ENCODE peak calls at places on chromosome 6, in five cellular contexts. J, B, Y, C and I are unnamed samples.

GRCh38 chr6:53543341-53544010 is 1.4 kb downstream of the GCLC start:
- DNase-seq in J (no peak), B (peak; percentile 89), Y (no peak), C (peak; percentile 53), I (peak; percentile 26)

GRCh38 chr6:142839686-142840040 is 105.3 kb downstream of the HIVEP2 start:
- DNase-seq in J (no peak), B (no peak), Y (no peak), C (peak; percentile 15), I (no peak)

GRCh38 chr6:7035837-7036249 is 71.9 kb upstream of the RREB1 start:
- DNase-seq in J (no peak), B (no peak), Y (no peak), C (no peak), I (peak; percentile 44)

GRCh38 chr6:52285174-52286068 is 879 bp upstream of the MCM3 start:
- DNase-seq in J (no peak), B (peak; percentile 17), Y (no peak), C (no peak), I (no peak)

GRCh38 chr6:47041741-47042140 is 391 bp downstream of the ADGRF1 start:
- DNase-seq in J (no peak), B (no peak), Y (no peak), C (no peak), I (no peak)

GRCh38 chr6:155171747-155172191 is 92.0 kb upstream of the CLDN20 start:
- DNase-seq in J (no peak), B (peak; percentile 69), Y (no peak), C (peak; percentile 30), I (no peak)

GRCh38 chr6:31882344-31882743 is 3.5 kb upstream of the SLC44A4 start:
- DNase-seq in J (no peak), B (peak; percentile 59), Y (no peak), C (peak; percentile 26), I (no peak)

GRCh38 chr6:121826156-121826810 is 390.8 kb downstream of the GJA1 start:
- DNase-seq in J (no peak), B (peak; percentile 95), Y (no peak), C (peak; percentile 80), I (peak; percentile 72)

GRCh38 chr6:11354019-11354418 is 121.6 kb upstream of the NEDD9 start:
- DNase-seq in J (no peak), B (peak; percentile 58), Y (no peak), C (peak; percentile 78), I (no peak)

GRCh38 chr6:136362421-136363090 is 72.9 kb upstream of the BCLAF1 start:
- DNase-seq in J (no peak), B (no peak), Y (no peak), C (peak; percentile 4), I (no peak)

GRCh38 chr6:132388291-132388690 is 13.0 kb downstream of the MOXD1 start:
- DNase-seq in J (no peak), B (no peak), Y (no peak), C (no peak), I (no peak)

GRCh38 chr6:32244270-32244669 is 20.4 kb upstream of the NOTCH4 start:
- DNase-seq in J (no peak), B (no peak), Y (no peak), C (no peak), I (no peak)

GRCh38 chr6:56795852-56796532 is 153.3 kb upstream of the DST start:
- DNase-seq in J (no peak), B (peak; percentile 43), Y (no peak), C (peak; percentile 68), I (no peak)

GRCh38 chr6:80457044-80457933 is 350.8 kb downstream of the BCKDHB start:
- DNase-seq in J (no peak), B (peak; percentile 98), Y (no peak), C (peak; percentile 94), I (peak; percentile 4)

GRCh38 chr6:146913842-146914562 is 290.2 kb upstream of the STXBP5 start:
- DNase-seq in J (peak; percentile 89), B (peak; percentile 99), Y (peak; percentile 65), C (peak; percentile 99), I (peak; percentile 98)

GRCh38 chr6:28940859-28941680 is 17.3 kb upstream of the TRIM27 start:
- DNase-seq in J (peak; percentile 80), B (peak; percentile 88), Y (peak; percentile 83), C (peak; percentile 94), I (peak; percentile 92)

GRCh38 chr6:82841309-82841708 is 224.3 kb downstream of the UBE3D start:
- DNase-seq in J (peak; percentile 31), B (no peak), Y (no peak), C (no peak), I (peak; percentile 52)

GRCh38 chr6:33295621-33296369 is 2.9 kb downstream of the RGL2 start:
- DNase-seq in J (no peak), B (no peak), Y (no peak), C (no peak), I (no peak)

GRCh38 chr6:49552596-49552995 is 2.1 kb downstream of the C6orf141 start:
- DNase-seq in J (no peak), B (no peak), Y (peak; percentile 14), C (no peak), I (peak; percentile 26)

GRCh38 chr6:28537509-28538140 is 11.9 kb downstream of the GPX5 start:
- DNase-seq in J (peak; percentile 78), B (peak; percentile 4), Y (no peak), C (no peak), I (peak; percentile 95)

GRCh38 chr6:17281100-17281496 is at the start of gene RBM24:
- DNase-seq in J (peak; percentile 65), B (peak; percentile 79), Y (peak; percentile 78), C (peak; percentile 87), I (peak; percentile 89)

GRCh38 chr6:160523223-160523622 is 140.9 kb downstream of the LPA start:
- DNase-seq in J (no peak), B (no peak), Y (no peak), C (no peak), I (peak; percentile 7)

GRCh38 chr6:15443119-15443518 is 197.2 kb downstream of the JARID2 start:
- DNase-seq in J (no peak), B (peak; percentile 94), Y (no peak), C (peak; percentile 95), I (no peak)

GRCh38 chr6:10210052-10210451 is 204.8 kb downstream of the TFAP2A start:
- DNase-seq in J (no peak), B (no peak), Y (no peak), C (no peak), I (no peak)

GRCh38 chr6:107666084-107666981 is 157.8 kb downstream of the SCML4 start:
- DNase-seq in J (no peak), B (peak; percentile 87), Y (no peak), C (peak; percentile 33), I (no peak)

GRCh38 chr6:133966654-133967300 is 13.8 kb downstream of the TBPL1 start:
- DNase-seq in J (no peak), B (no peak), Y (no peak), C (no peak), I (no peak)

GRCh38 chr6:19465240-19465639 is 371.9 kb upstream of the ID4 start:
- DNase-seq in J (no peak), B (no peak), Y (no peak), C (peak; percentile 15), I (no peak)

GRCh38 chr6:150069707-150070106 is 786 bp upstream of the ULBP3 start:
- DNase-seq in J (no peak), B (no peak), Y (no peak), C (no peak), I (no peak)

GRCh38 chr6:150068786-150069648 is at the start of gene ULBP3:
- DNase-seq in J (peak; percentile 94), B (peak; percentile 93), Y (peak; percentile 86), C (peak; percentile 96), I (peak; percentile 94)

GRCh38 chr6:150065083-150065482 is 3.8 kb downstream of the ULBP3 start:
- DNase-seq in J (no peak), B (no peak), Y (no peak), C (no peak), I (no peak)

GRCh38 chr6:150070236-150070860 is 1.4 kb upstream of the ULBP3 start:
- DNase-seq in J (no peak), B (no peak), Y (no peak), C (no peak), I (no peak)

GRCh38 chr6:150068173-150068785 is 642 bp downstream of the ULBP3 start:
- DNase-seq in J (no peak), B (no peak), Y (no peak), C (peak; percentile 25), I (no peak)
- H4K8ac ChIP-seq in J (no peak overlapping the region), B (peak overlapping the region; percentile 21), Y (no peak overlapping the region), C (peak overlapping the region; percentile 67), I (no peak overlapping the region)

GRCh38 chr6:125046107-125046925 is 84.1 kb downstream of the RNF217 start:
- DNase-seq in J (no peak), B (no peak), Y (no peak), C (peak; percentile 62), I (peak; percentile 46)
- H3K4me2 ChIP-seq in J (no peak overlapping the region), B (no peak overlapping the region), Y (no peak overlapping the region), C (no peak overlapping the region), I (no peak overlapping the region)

GRCh38 chr6:8181162-8181909 is 79.0 kb upstream of the EEF1E1 start:
- DNase-seq in J (no peak), B (no peak), Y (no peak), C (no peak), I (no peak)
- H4K8ac ChIP-seq in J (no peak overlapping the region), B (peak overlapping the region; percentile 68), Y (no peak overlapping the region), C (no peak overlapping the region), I (no peak overlapping the region)

GRCh38 chr6:44642345-44642744 is 254.8 kb downstream of the CDC5L start:
- DNase-seq in J (no peak), B (no peak), Y (no peak), C (no peak), I (no peak)
- H3K4me2 ChIP-seq in J (no peak overlapping the region), B (no peak overlapping the region), Y (no peak overlapping the region), C (no peak overlapping the region), I (no peak overlapping the region)

GRCh38 chr6:125533710-125534397 is 215.6 kb upstream of the HEY2 start:
- DNase-seq in J (peak; percentile 66), B (no peak), Y (no peak), C (no peak), I (peak; percentile 80)
- H4K8ac ChIP-seq in J (no peak overlapping the region), B (no peak overlapping the region), Y (no peak overlapping the region), C (peak overlapping the region; percentile 59), I (no peak overlapping the region)

DNA sequence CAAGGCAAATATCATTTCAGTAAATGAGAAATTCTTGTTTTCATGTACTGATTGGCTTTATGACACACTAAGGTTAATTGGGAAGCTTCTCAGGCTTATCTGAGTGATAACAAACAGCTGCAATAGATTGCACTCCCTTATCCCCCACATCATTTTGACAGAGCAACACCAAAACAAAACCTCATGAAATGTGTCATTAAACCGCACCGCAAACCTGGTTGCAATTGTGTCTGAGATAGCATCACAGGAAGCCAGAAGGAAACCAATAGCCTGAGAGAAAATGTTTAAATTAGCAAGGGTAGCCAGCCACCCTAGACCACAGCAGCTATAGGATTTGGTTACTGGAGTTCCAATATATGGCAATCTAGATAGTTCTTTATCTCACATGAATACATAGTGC is 31.6 kb upstream of the LAMA4 start:
- DNase-seq in J (no peak), B (no peak), Y (no peak), C (no peak), I (peak; percentile 23)
- H3K4me2 ChIP-seq in J (no peak overlapping the region), B (no peak overlapping the region), Y (no peak overlapping the region), C (no peak overlapping the region), I (no peak overlapping the region)